ENCODE peak calls at places on chromosomes 11 and 22, in nine cellular contexts. One of them, this sample, is unnamed.

GRCh38 chr22:45248832-45249561 is 8.3 kb upstream of the KIAA0930 start:
- DNase-seq in brain microvascular endothelial cell: no peak
- DNase-seq in coronary artery: no peak
- DNase-seq in colonic mucosa: no peak
- DNase-seq in sigmoid colon: no peak
- DNase-seq in lung: no peak
- DNase-seq in heart right ventricle: no peak
- DNase-seq in A549: no peak
- DNase-seq in HCT116: no peak
- DNase-seq in this sample: no peak

GRCh38 chr11:35746356-35747153 is 84.0 kb downstream of the TRIM44 start:
- DNase-seq in brain microvascular endothelial cell: no peak
- DNase-seq in coronary artery: no peak
- DNase-seq in colonic mucosa: no peak
- DNase-seq in sigmoid colon: no peak
- DNase-seq in lung: no peak
- DNase-seq in heart right ventricle: no peak
- DNase-seq in A549: no peak
- DNase-seq in HCT116: no peak
- DNase-seq in this sample: no peak

GRCh38 chr22:17917490-17917983 is 106.8 kb downstream of the MICAL3 start:
- DNase-seq in brain microvascular endothelial cell: no peak
- DNase-seq in coronary artery: no peak
- DNase-seq in colonic mucosa: peak; percentile 89
- DNase-seq in sigmoid colon: peak; percentile 66
- DNase-seq in lung: no peak
- DNase-seq in heart right ventricle: no peak
- DNase-seq in A549: no peak
- DNase-seq in HCT116: no peak
- DNase-seq in this sample: no peak

GRCh38 chr11:62805991-62806441 is 776 bp upstream of the NXF1 start:
- DNase-seq in brain microvascular endothelial cell: no peak
- DNase-seq in coronary artery: no peak
- DNase-seq in colonic mucosa: peak; percentile 25
- DNase-seq in sigmoid colon: no peak
- DNase-seq in lung: no peak
- DNase-seq in heart right ventricle: peak; percentile 20
- DNase-seq in A549: no peak
- DNase-seq in HCT116: no peak
- DNase-seq in this sample: peak; percentile 27

GRCh38 chr11:1389103-1389931 is 417 bp upstream of the BRSK2 start:
- DNase-seq in brain microvascular endothelial cell: peak; percentile 94
- DNase-seq in coronary artery: peak; percentile 95
- DNase-seq in colonic mucosa: peak; percentile 91
- DNase-seq in sigmoid colon: peak; percentile 99
- DNase-seq in lung: peak; percentile 94
- DNase-seq in heart right ventricle: peak; percentile 97
- DNase-seq in A549: peak; percentile 88
- DNase-seq in HCT116: peak; percentile 91
- DNase-seq in this sample: peak; percentile 98

GRCh38 chr11:8709002-8709672 is 26.5 kb downstream of the RPL27A start:
- DNase-seq in brain microvascular endothelial cell: no peak
- DNase-seq in coronary artery: peak; percentile 98
- DNase-seq in colonic mucosa: peak; percentile 61
- DNase-seq in sigmoid colon: peak; percentile 98
- DNase-seq in lung: no peak
- DNase-seq in heart right ventricle: peak; percentile 80
- DNase-seq in A549: no peak
- DNase-seq in HCT116: no peak
- DNase-seq in this sample: no peak

GRCh38 chr11:126722956-126723664 is 277.5 kb downstream of the KIRREL3 start:
- DNase-seq in brain microvascular endothelial cell: no peak
- DNase-seq in coronary artery: no peak
- DNase-seq in colonic mucosa: no peak
- DNase-seq in sigmoid colon: no peak
- DNase-seq in lung: no peak
- DNase-seq in heart right ventricle: no peak
- DNase-seq in A549: no peak
- DNase-seq in HCT116: no peak
- DNase-seq in this sample: no peak

GRCh38 chr11:2511421-2512369 is 66.9 kb downstream of the KCNQ1 start:
- DNase-seq in brain microvascular endothelial cell: no peak
- DNase-seq in coronary artery: peak; percentile 69
- DNase-seq in colonic mucosa: peak; percentile 15
- DNase-seq in sigmoid colon: peak; percentile 68
- DNase-seq in lung: peak; percentile 29
- DNase-seq in heart right ventricle: peak; percentile 50
- DNase-seq in A549: no peak
- DNase-seq in HCT116: no peak
- DNase-seq in this sample: no peak

GRCh38 chr11:16036218-16036617 is 320.1 kb downstream of the SOX6 start:
- DNase-seq in brain microvascular endothelial cell: no peak
- DNase-seq in coronary artery: no peak
- DNase-seq in colonic mucosa: no peak
- DNase-seq in sigmoid colon: no peak
- DNase-seq in lung: no peak
- DNase-seq in heart right ventricle: no peak
- DNase-seq in A549: no peak
- DNase-seq in HCT116: no peak
- DNase-seq in this sample: no peak

GRCh38 chr11:86244063-86244521 is 461 bp upstream of the EED start:
- DNase-seq in brain microvascular endothelial cell: peak; percentile 79
- DNase-seq in coronary artery: peak; percentile 90
- DNase-seq in colonic mucosa: peak; percentile 89
- DNase-seq in sigmoid colon: peak; percentile 94
- DNase-seq in lung: peak; percentile 91
- DNase-seq in heart right ventricle: peak; percentile 90
- DNase-seq in A549: peak; percentile 93
- DNase-seq in HCT116: peak; percentile 86
- DNase-seq in this sample: peak; percentile 92

GRCh38 chr11:75499423-75500305 is 26.1 kb downstream of the GDPD5 start:
- DNase-seq in brain microvascular endothelial cell: peak; percentile 84
- DNase-seq in coronary artery: no peak
- DNase-seq in colonic mucosa: peak; percentile 31
- DNase-seq in sigmoid colon: peak; percentile 89
- DNase-seq in lung: peak; percentile 47
- DNase-seq in heart right ventricle: no peak
- DNase-seq in A549: peak; percentile 76
- DNase-seq in HCT116: no peak
- DNase-seq in this sample: no peak

GRCh38 chr11:119990306-119991021 is 147.4 kb downstream of the TRIM29 start:
- DNase-seq in brain microvascular endothelial cell: no peak
- DNase-seq in coronary artery: no peak
- DNase-seq in colonic mucosa: no peak
- DNase-seq in sigmoid colon: no peak
- DNase-seq in lung: no peak
- DNase-seq in heart right ventricle: peak; percentile 50
- DNase-seq in A549: no peak
- DNase-seq in HCT116: no peak
- DNase-seq in this sample: no peak

GRCh38 chr11:43735931-43736330 is 55.4 kb downstream of the HSD17B12 start:
- DNase-seq in brain microvascular endothelial cell: no peak
- DNase-seq in coronary artery: no peak
- DNase-seq in colonic mucosa: no peak
- DNase-seq in sigmoid colon: no peak
- DNase-seq in lung: no peak
- DNase-seq in heart right ventricle: no peak
- DNase-seq in A549: no peak
- DNase-seq in HCT116: no peak
- DNase-seq in this sample: no peak

GRCh38 chr11:67275606-67276409 is 9.5 kb downstream of the GRK2 start:
- DNase-seq in brain microvascular endothelial cell: no peak
- DNase-seq in coronary artery: no peak
- DNase-seq in colonic mucosa: no peak
- DNase-seq in sigmoid colon: peak; percentile 59
- DNase-seq in lung: no peak
- DNase-seq in heart right ventricle: no peak
- DNase-seq in A549: no peak
- DNase-seq in HCT116: no peak
- DNase-seq in this sample: no peak

GRCh38 chr22:46931414-46931813 is 169.0 kb downstream of the TBC1D22A start:
- DNase-seq in brain microvascular endothelial cell: peak; percentile 23
- DNase-seq in coronary artery: no peak
- DNase-seq in colonic mucosa: peak; percentile 15
- DNase-seq in sigmoid colon: no peak
- DNase-seq in lung: no peak
- DNase-seq in heart right ventricle: no peak
- DNase-seq in A549: no peak
- DNase-seq in HCT116: peak; percentile 10
- DNase-seq in this sample: no peak

GRCh38 chr11:17683378-17684161 is 35.8 kb upstream of the MYOD1 start:
- DNase-seq in brain microvascular endothelial cell: peak; percentile 74
- DNase-seq in coronary artery: no peak
- DNase-seq in colonic mucosa: no peak
- DNase-seq in sigmoid colon: no peak
- DNase-seq in lung: no peak
- DNase-seq in heart right ventricle: no peak
- DNase-seq in A549: no peak
- DNase-seq in HCT116: peak; percentile 57
- DNase-seq in this sample: peak; percentile 69

GRCh38 chr11:33701302-33701701 is 676 bp upstream of the C11orf91 start:
- DNase-seq in brain microvascular endothelial cell: peak; percentile 35
- DNase-seq in coronary artery: no peak
- DNase-seq in colonic mucosa: no peak
- DNase-seq in sigmoid colon: no peak
- DNase-seq in lung: no peak
- DNase-seq in heart right ventricle: no peak
- DNase-seq in A549: no peak
- DNase-seq in HCT116: no peak
- DNase-seq in this sample: no peak
- H3K4me3 ChIP-seq in brain microvascular endothelial cell: peak overlapping the region; percentile 36
- H3K4me3 ChIP-seq in coronary artery: peak overlapping the region; percentile 66
- H3K4me3 ChIP-seq in colonic mucosa: peak overlapping the region; percentile 45
- H3K4me3 ChIP-seq in sigmoid colon: peak overlapping the region; percentile 64
- H3K4me3 ChIP-seq in lung: no peak overlapping the region
- H3K4me3 ChIP-seq in heart right ventricle: peak overlapping the region; percentile 63
- H3K4me3 ChIP-seq in A549: peak overlapping the region; percentile 52
- H3K4me3 ChIP-seq in HCT116: peak overlapping the region; percentile 44
- H3K4me3 ChIP-seq in this sample: peak overlapping the region; percentile 69

GRCh38 chr11:69539416-69540117 is 58.1 kb downstream of the LINC01488 start:
- DNase-seq in brain microvascular endothelial cell: no peak
- DNase-seq in coronary artery: peak; percentile 54
- DNase-seq in colonic mucosa: no peak
- DNase-seq in sigmoid colon: peak; percentile 70
- DNase-seq in lung: peak; percentile 78
- DNase-seq in heart right ventricle: peak; percentile 48
- DNase-seq in A549: no peak
- DNase-seq in HCT116: no peak
- DNase-seq in this sample: no peak
- H3K27ac ChIP-seq in brain microvascular endothelial cell: no peak overlapping the region
- H3K27ac ChIP-seq in coronary artery: peak overlapping the region; percentile 86
- H3K27ac ChIP-seq in colonic mucosa: no peak overlapping the region
- H3K27ac ChIP-seq in sigmoid colon: peak overlapping the region; percentile 45
- H3K27ac ChIP-seq in lung: peak overlapping the region; percentile 90
- H3K27ac ChIP-seq in heart right ventricle: no peak overlapping the region
- H3K27ac ChIP-seq in A549: peak overlapping the region; percentile 39
- H3K27ac ChIP-seq in HCT116: no peak overlapping the region
- H3K27ac ChIP-seq in this sample: no peak overlapping the region

DNA sequence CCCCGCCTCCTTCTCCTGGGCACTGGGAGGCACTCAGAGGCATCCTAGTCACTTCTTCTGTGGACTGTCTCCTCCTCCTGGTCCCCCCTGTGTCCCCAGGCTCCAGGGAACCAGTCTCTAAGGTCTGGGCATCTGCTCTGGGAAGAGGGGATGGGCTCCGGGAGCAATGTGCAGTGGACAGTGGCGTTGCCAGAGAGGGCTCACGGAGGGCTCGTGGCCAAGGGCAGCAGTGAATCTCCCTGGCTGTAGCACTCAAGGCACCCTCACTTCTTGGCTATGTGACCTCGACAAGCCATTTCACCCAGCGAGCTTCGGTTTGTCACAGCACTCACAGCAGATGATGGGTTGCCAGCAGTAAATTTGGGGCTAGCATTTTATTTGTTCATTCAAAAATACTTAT is 64.8 kb downstream of the TSPAN18 start:
- DNase-seq in brain microvascular endothelial cell: no peak
- DNase-seq in coronary artery: no peak
- DNase-seq in colonic mucosa: no peak
- DNase-seq in sigmoid colon: no peak
- DNase-seq in lung: no peak
- DNase-seq in heart right ventricle: no peak
- DNase-seq in A549: no peak
- DNase-seq in HCT116: no peak
- DNase-seq in this sample: no peak
- TF ChIP-seq CTCF in brain microvascular endothelial cell: no peak
- TF ChIP-seq CTCF in coronary artery: no peak
- TF ChIP-seq CTCF in colonic mucosa: no peak
- TF ChIP-seq CTCF in sigmoid colon: no peak
- TF ChIP-seq CTCF in lung: no peak
- TF ChIP-seq CTCF in heart right ventricle: no peak
- TF ChIP-seq CTCF in A549: no peak
- TF ChIP-seq CTCF in HCT116: no peak
- TF ChIP-seq CTCF in this sample: no peak

GRCh38 chr22:32803020-32803758 is 1.7 kb downstream of the TIMP3 start:
- DNase-seq in brain microvascular endothelial cell: no peak
- DNase-seq in coronary artery: no peak
- DNase-seq in colonic mucosa: no peak
- DNase-seq in sigmoid colon: peak; percentile 72
- DNase-seq in lung: no peak
- DNase-seq in heart right ventricle: no peak
- DNase-seq in A549: no peak
- DNase-seq in HCT116: no peak
- DNase-seq in this sample: peak; percentile 45

GRCh38 chr22:32801001-32801435 is 487 bp upstream of the TIMP3 start:
- DNase-seq in brain microvascular endothelial cell: no peak
- DNase-seq in coronary artery: no peak
- DNase-seq in colonic mucosa: no peak
- DNase-seq in sigmoid colon: no peak
- DNase-seq in lung: no peak
- DNase-seq in heart right ventricle: no peak
- DNase-seq in A549: no peak
- DNase-seq in HCT116: no peak
- DNase-seq in this sample: no peak

GRCh38 chr22:32804036-32804435 is 2.5 kb downstream of the TIMP3 start:
- DNase-seq in brain microvascular endothelial cell: peak; percentile 75
- DNase-seq in coronary artery: no peak
- DNase-seq in colonic mucosa: no peak
- DNase-seq in sigmoid colon: no peak
- DNase-seq in lung: no peak
- DNase-seq in heart right ventricle: no peak
- DNase-seq in A549: no peak
- DNase-seq in HCT116: no peak
- DNase-seq in this sample: no peak

GRCh38 chr22:32801436-32802290 is at the start of gene TIMP3:
- DNase-seq in brain microvascular endothelial cell: peak; percentile 72
- DNase-seq in coronary artery: peak; percentile 87
- DNase-seq in colonic mucosa: peak; percentile 69
- DNase-seq in sigmoid colon: peak; percentile 96
- DNase-seq in lung: peak; percentile 76
- DNase-seq in heart right ventricle: peak; percentile 92
- DNase-seq in A549: no peak
- DNase-seq in HCT116: no peak
- DNase-seq in this sample: peak; percentile 58

DNA sequence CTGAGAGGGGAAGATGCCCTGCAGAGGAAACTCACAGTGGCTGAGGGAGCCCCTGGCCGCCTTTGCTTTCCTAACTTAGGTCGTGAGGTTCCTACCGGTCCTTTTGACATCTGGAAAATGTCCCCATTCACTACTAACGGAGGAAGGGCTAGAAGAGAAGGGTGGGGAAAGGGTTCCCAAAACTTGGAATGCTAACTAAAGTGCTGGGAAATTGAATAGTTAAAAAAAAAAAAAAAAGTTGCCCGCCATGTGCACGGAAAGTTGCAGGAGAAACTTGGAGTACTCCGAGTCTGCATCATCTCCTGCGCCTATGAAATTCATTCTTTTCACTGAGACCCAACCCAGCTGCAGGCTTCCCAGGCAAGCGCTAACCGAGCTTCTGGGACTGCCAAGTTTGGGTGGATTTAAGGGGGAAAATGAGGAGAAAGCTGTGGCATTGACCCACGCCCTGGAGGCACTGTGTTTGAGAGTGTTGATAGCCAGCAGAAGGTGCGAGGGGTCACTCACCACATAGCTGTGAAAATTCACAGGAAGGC is 854 bp downstream of the TIMP3 start:
- DNase-seq in brain microvascular endothelial cell: no peak
- DNase-seq in coronary artery: no peak
- DNase-seq in colonic mucosa: no peak
- DNase-seq in sigmoid colon: no peak
- DNase-seq in lung: no peak
- DNase-seq in heart right ventricle: no peak
- DNase-seq in A549: no peak
- DNase-seq in HCT116: no peak
- DNase-seq in this sample: no peak
- H3K4me3 ChIP-seq in brain microvascular endothelial cell: peak overlapping the region; percentile 85
- H3K4me3 ChIP-seq in coronary artery: peak overlapping the region; percentile 94
- H3K4me3 ChIP-seq in colonic mucosa: peak overlapping the region; percentile 43
- H3K4me3 ChIP-seq in sigmoid colon: peak overlapping the region; percentile 93
- H3K4me3 ChIP-seq in lung: peak overlapping the region; percentile 64
- H3K4me3 ChIP-seq in heart right ventricle: peak overlapping the region; percentile 99
- H3K4me3 ChIP-seq in A549: peak overlapping the region; percentile 52
- H3K4me3 ChIP-seq in HCT116: peak overlapping the region; percentile 31
- H3K4me3 ChIP-seq in this sample: peak overlapping the region; percentile 36